ENCODE peak calls at places on chromosomes 2 and 18, in four cellular contexts. T is HCT116, N is K562, R is H1. D is an unnamed sample.

GRCh38 chr2:119518401-119518800 is 5.9 kb downstream of the SCTR start:
- DNase-seq in T (no peak), N (no peak), R (no peak), D (no peak)

GRCh38 chr18:80246656-80247402 is 485 bp downstream of the PARD6G start:
- DNase-seq in T (no peak), N (peak), R (peak), D (no peak)

GRCh38 chr18:71239111-71239624 is 950.3 kb downstream of the SOCS6 start:
- DNase-seq in T (no peak), N (no peak), R (no peak), D (no peak)

GRCh38 chr2:58133395-58133794 is 86.8 kb downstream of the VRK2 start:
- DNase-seq in T (no peak), N (no peak), R (no peak), D (no peak)

GRCh38 chr2:119897996-119898395 is 114.9 kb upstream of the EPB41L5 start:
- DNase-seq in T (no peak), N (no peak), R (no peak), D (no peak)

GRCh38 chr2:134917958-134918517 is 584 bp upstream of the CCNT2 start:
- DNase-seq in T (no peak), N (no peak), R (no peak), D (no peak)

GRCh38 chr2:185219981-185220380 is 518.6 kb upstream of the FSIP2 start:
- DNase-seq in T (no peak), N (no peak), R (no peak), D (peak)

GRCh38 chr2:201618744-201619654 is 24.3 kb downstream of the TMEM237 start:
- DNase-seq in T (no peak), N (peak), R (no peak), D (no peak)

GRCh38 chr2:113273031-113273551 is 5.6 kb downstream of the PAX8 start:
- DNase-seq in T (no peak), N (no peak), R (peak), D (peak)

GRCh38 chr2:190533175-190533967 is 1.2 kb downstream of the NEMP2 start:
- DNase-seq in T (no peak), N (no peak), R (no peak), D (no peak)

GRCh38 chr2:216551234-216551633 is 52.6 kb downstream of the RPL37A start:
- DNase-seq in T (no peak), N (no peak), R (no peak), D (peak)

GRCh38 chr18:74040459-74041332 is 106.9 kb downstream of the FBXO15 start:
- DNase-seq in T (peak), N (peak), R (peak), D (peak)

GRCh38 chr18:49052891-49053644 is 102.3 kb upstream of the SMAD7 start:
- DNase-seq in T (no peak), N (no peak), R (no peak), D (no peak)

GRCh38 chr2:227238242-227239237 is 74.1 kb downstream of the COL4A3 start:
- DNase-seq in T (peak), N (peak), R (peak), D (peak)

GRCh38 chr18:11052800-11053199 is 96.6 kb downstream of the PIEZO2 start:
- DNase-seq in T (no peak), N (no peak), R (no peak), D (no peak)

GRCh38 chr2:241501551-241501950 is 6.8 kb downstream of the STK25 start:
- DNase-seq in T (no peak), N (no peak), R (no peak), D (no peak)

GRCh38 chr18:32373505-32373904 is 97.2 kb downstream of the GAREM1 start:
- DNase-seq in T (no peak), N (no peak), R (no peak), D (no peak)

GRCh38 chr2:203376173-203376572 is 48.0 kb downstream of the ABI2 start:
- DNase-seq in T (no peak), N (no peak), R (no peak), D (no peak)

GRCh38 chr18:10732990-10733389 is 207.2 kb downstream of the NAPG start:
- DNase-seq in T (no peak), N (no peak), R (no peak), D (no peak)

GRCh38 chr2:88055049-88055435 is 541 bp downstream of the KRCC1 start:
- DNase-seq in T (no peak), N (no peak), R (no peak), D (no peak)

GRCh38 chr18:33835419-33835818 is 257.4 kb downstream of the ASXL3 start:
- DNase-seq in T (no peak), N (no peak), R (no peak), D (no peak)

GRCh38 chr18:22560283-22560627 is 142.5 kb upstream of the CTAGE1 start:
- DNase-seq in T (no peak), N (no peak), R (no peak), D (no peak)

GRCh38 chr2:98357856-98358255 is 11.6 kb downstream of the CNGA3 start:
- DNase-seq in T (no peak), N (no peak), R (peak), D (no peak)
- TF ChIP-seq FOSL1 in T (no peak), N (no peak), R (no peak), D (no peak)

GRCh38 chr2:9152975-9153402 is 53.6 kb upstream of the ASAP2 start:
- DNase-seq in T (no peak), N (no peak), R (no peak), D (no peak)
- TF ChIP-seq FOSL1 in T (no peak), N (no peak), R (no peak), D (no peak)

DNA sequence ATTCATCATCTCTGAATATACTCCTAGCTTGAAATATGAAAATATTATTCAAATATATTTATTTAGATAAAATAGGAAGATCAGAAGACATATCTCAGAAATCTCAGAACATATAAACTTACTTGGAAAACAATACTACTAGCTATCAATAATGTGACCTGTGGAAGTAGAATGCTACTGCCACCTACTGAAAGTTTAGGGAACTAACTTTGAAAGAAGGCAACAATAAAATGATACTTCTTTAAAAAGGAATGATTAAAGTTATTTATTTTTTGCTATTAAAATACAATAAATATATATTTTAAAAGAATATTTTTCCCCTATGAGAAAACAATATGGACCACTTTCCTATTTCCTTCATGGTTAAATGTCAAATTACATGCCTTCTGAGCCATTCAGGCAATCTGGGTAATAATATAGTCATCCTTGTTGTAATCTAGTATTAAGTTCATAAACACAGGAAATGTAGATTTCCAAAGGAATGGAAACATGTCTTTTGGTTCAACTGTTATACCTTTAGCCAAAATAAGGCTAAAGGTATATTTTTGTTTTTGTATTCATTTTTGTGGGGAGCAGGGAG is 26.0 kb downstream of the ACADL start:
- DNase-seq in T (peak), N (peak), R (no peak), D (peak)
- TF ChIP-seq FOSL1 in T (no peak), N (no peak), R (no peak), D (no peak)

GRCh38 chr2:85655961-85656403 is 12.0 kb downstream of the SFTPB start:
- DNase-seq in T (no peak), N (no peak), R (no peak), D (no peak)
- TF ChIP-seq FOSL1 in T (no peak), N (no peak), R (no peak), D (no peak)

GRCh38 chr2:187614756-187615155 is 60.5 kb upstream of the TFPI start:
- DNase-seq in T (no peak), N (no peak), R (no peak), D (no peak)

GRCh38 chr2:187617925-187618324 is 63.7 kb upstream of the TFPI start:
- DNase-seq in T (no peak), N (no peak), R (no peak), D (no peak)

GRCh38 chr2:187615364-187615763 is 61.1 kb upstream of the TFPI start:
- DNase-seq in T (no peak), N (no peak), R (no peak), D (no peak)

GRCh38 chr2:187617120-187617519 is 62.9 kb upstream of the TFPI start:
- DNase-seq in T (no peak), N (no peak), R (no peak), D (no peak)

DNA sequence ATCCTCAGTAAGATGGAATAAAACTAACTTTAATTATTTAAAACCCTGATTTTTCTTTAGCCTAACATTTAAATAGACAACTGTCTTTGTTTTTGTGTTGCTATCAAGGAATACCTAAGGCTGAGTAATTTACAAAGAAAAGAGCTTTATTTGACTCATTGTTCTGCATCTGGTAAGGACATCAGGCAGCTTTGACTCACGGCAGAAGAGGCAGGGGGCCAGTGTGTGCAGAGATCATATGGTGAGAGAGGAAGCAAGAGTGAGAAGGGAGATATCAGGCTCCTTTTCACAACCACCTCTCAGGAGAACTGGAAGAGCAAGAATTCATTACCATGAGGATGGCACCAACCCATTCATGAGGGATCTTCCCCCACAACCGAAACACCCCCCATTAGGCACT is 64.6 kb upstream of the TFPI start:
- DNase-seq in T (no peak), N (no peak), R (no peak), D (no peak)
- TF ChIP-seq FOSL1 in T (no peak), N (no peak), R (no peak), D (no peak)

GRCh38 chr2:60317831-60318230 is 235.6 kb downstream of the BCL11A start:
- DNase-seq in T (no peak), N (no peak), R (no peak), D (no peak)

GRCh38 chr2:60319031-60319547 is 234.4 kb downstream of the BCL11A start:
- DNase-seq in T (no peak), N (no peak), R (no peak), D (no peak)

GRCh38 chr2:60318544-60318943 is 234.9 kb downstream of the BCL11A start:
- DNase-seq in T (no peak), N (no peak), R (no peak), D (no peak)

GRCh38 chr2:60317029-60317386 is 236.4 kb downstream of the BCL11A start:
- DNase-seq in T (no peak), N (no peak), R (no peak), D (no peak)

DNA sequence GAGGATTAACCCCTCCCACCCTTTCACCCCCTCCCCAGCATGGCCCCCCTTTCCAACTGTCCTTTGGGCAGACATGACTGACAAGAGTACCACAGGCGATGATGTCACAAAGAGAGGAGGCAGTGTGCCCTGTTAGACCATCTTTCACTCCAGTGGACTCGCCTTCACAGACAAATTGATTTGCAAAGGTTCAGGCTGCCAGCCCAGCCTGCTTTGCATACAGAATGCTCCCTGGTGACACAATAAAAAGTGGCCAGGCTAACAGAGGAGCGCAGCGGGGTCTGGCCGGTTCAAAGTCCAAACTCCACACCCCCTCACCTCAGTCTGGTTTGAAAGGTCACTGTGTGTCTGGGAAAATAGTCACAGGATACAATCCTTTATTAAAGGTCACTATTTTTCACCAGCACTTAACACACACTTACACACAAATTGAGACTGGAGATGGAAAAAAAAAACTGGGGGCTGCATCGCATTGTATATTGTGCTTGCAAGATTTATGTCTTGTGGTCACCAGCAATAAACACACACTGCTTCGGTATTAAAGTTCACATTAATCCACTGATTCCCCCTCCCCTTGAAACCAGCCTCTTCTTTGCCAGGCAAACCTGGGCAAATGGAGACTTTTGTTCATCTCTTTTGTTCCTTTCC is 236.9 kb downstream of the BCL11A start:
- DNase-seq in T (no peak), N (no peak), R (no peak), D (peak)
- TF ChIP-seq FOSL1 in T (no peak), N (no peak), R (no peak), D (no peak)

GRCh38 chr2:1299053-1299452 is 114.2 kb upstream of the TPO start:
- DNase-seq in T (no peak), N (no peak), R (no peak), D (no peak)

GRCh38 chr2:1294882-1295281 is 118.4 kb upstream of the TPO start:
- DNase-seq in T (no peak), N (no peak), R (no peak), D (no peak)

GRCh38 chr2:1295740-1296139 is 117.5 kb upstream of the TPO start:
- DNase-seq in T (no peak), N (no peak), R (no peak), D (no peak)

GRCh38 chr2:1300284-1300683 is 113.0 kb upstream of the TPO start:
- DNase-seq in T (no peak), N (no peak), R (peak), D (no peak)

GRCh38 chr2:1297376-1298159 is 115.7 kb upstream of the TPO start:
- DNase-seq in T (no peak), N (no peak), R (no peak), D (no peak)
- TF ChIP-seq FOSL1 in T (no peak), N (no peak), R (no peak), D (no peak)

GRCh38 chr18:7754258-7754657 is 187.1 kb downstream of the PTPRM start:
- DNase-seq in T (no peak), N (no peak), R (no peak), D (peak)

GRCh38 chr18:7758764-7759163 is 191.6 kb downstream of the PTPRM start:
- DNase-seq in T (no peak), N (no peak), R (no peak), D (no peak)

GRCh38 chr18:7754725-7755181 is 187.6 kb downstream of the PTPRM start:
- DNase-seq in T (no peak), N (no peak), R (no peak), D (peak)

GRCh38 chr18:7757175-7757574 is 190.1 kb downstream of the PTPRM start:
- DNase-seq in T (no peak), N (no peak), R (no peak), D (no peak)

DNA sequence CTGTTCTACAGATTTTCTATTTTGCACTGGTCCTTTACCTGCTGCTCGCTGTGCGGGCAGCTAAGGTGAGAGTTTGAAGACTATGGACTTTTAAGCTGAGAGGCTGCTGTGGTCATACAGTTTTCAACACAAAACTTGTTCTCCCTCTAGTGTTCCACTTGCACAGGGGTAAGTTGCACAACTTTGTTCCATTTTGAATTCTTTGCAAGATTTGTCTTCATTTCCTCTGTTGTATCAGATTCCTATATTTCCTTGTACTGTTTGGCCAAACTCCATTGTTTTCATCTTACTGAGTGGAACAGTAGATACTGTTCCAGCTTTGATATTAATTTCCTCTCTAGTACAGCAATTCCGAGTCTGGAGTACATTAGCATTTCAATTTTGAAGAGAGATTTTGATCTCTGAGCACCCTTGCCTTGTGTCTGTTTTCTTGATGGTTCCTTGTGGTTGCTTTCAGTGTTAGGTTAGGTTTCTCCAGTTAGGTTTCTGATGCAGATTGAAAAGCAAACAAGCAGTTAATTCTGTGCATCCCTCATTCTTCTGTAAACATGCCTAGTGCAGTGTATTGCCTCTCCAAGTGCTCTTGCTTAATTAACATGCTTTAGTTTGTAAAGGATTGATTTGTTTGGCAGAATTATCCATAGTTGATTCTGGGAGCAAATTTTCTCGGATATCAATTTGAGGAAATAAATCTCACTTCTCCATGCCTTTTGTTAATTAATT is 188.8 kb downstream of the PTPRM start:
- DNase-seq in T (no peak), N (no peak), R (no peak), D (peak)
- TF ChIP-seq FOSL1 in T (no peak), N (no peak), R (no peak), D (no peak)

GRCh38 chr2:23655862-23656596 is 270.9 kb downstream of the ATAD2B start:
- DNase-seq in T (no peak), N (no peak), R (no peak), D (no peak)

GRCh38 chr2:23658466-23658942 is 268.4 kb downstream of the ATAD2B start:
- DNase-seq in T (no peak), N (no peak), R (no peak), D (peak)

GRCh38 chr2:23657934-23658333 is 269.0 kb downstream of the ATAD2B start:
- DNase-seq in T (no peak), N (no peak), R (no peak), D (no peak)

GRCh38 chr2:23654756-23655155 is 269.8 kb downstream of the KLHL29 start:
- DNase-seq in T (no peak), N (no peak), R (no peak), D (no peak)

DNA sequence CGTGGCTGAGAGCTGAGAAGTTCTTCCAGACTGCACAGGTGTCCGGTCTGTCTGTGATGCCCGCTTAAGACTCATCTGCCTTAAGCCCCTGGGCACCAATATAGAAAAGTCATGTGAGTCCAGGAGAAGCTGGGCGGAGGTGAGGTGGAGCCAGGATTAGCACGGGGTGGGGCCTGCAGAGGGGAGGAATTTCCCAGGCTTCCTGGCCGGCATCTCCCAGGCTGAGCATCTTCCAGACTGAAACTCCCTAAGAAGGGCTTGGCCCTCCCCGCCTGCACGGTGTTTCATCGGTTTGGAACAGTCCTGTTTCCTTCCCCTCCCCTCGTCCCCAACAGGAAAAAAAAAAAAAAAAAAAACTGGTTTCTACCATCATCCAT is 270.3 kb downstream of the ATAD2B start:
- DNase-seq in T (no peak), N (no peak), R (no peak), D (no peak)
- TF ChIP-seq FOSL1 in T (no peak), N (no peak), R (no peak), D (no peak)

GRCh38 chr2:3487432-3487831 is 31.9 kb downstream of the ADI1 start:
- DNase-seq in T (no peak), N (no peak), R (no peak), D (no peak)
- TF ChIP-seq FOSL1 in T (no peak), N (no peak), R (no peak), D (no peak)